ENCODE peak calls at places on chromosomes 7 and 10, in seven cellular contexts. N is stimulated activated naive CD8-positive, alpha-beta T cell treated with anti-CD3 and anti-CD28 coated beads, Interleukin-15, Interleukin-2, amounts not matched to agents 100 U/mL and 50 U/mL, for 24 hours; Y is thyroid gland; X is H1; T is HCT116; D is bronchial epithelial cell; J is SK-N-SH. B is an unnamed sample.

GRCh38 chr10:114917927-114918672 is 19.9 kb upstream of the TRUB1 start:
- DNase-seq in N (no peak), Y (no peak), X (no peak), T (no peak), D (peak; percentile 90), J (no peak), B (no peak)

GRCh38 chr7:128137096-128137655 is 103.9 kb upstream of the LEP start:
- DNase-seq in N (no peak), Y (no peak), X (no peak), T (no peak), D (peak; percentile 41), J (no peak), B (no peak)

GRCh38 chr10:102067091-102067916 is 2.2 kb downstream of the HPS6 start:
- DNase-seq in N (no peak), Y (no peak), X (no peak), T (no peak), D (no peak), J (no peak), B (no peak)

GRCh38 chr10:119242191-119242590 is 34.8 kb downstream of the GRK5 start:
- DNase-seq in N (no peak), Y (no peak), X (no peak), T (no peak), D (no peak), J (no peak), B (no peak)

GRCh38 chr7:19749658-19750057 is 23.8 kb downstream of the TMEM196 start:
- DNase-seq in N (no peak), Y (no peak), X (no peak), T (no peak), D (peak; percentile 59), J (no peak), B (no peak)

GRCh38 chr7:143504937-143505297 is 27.2 kb downstream of the TAS2R41 start:
- DNase-seq in N (no peak), Y (no peak), X (no peak), T (no peak), D (no peak), J (no peak), B (no peak)

GRCh38 chr7:136386876-136387275 is 409.7 kb upstream of the MTPN start:
- DNase-seq in N (no peak), Y (no peak), X (no peak), T (no peak), D (no peak), J (no peak), B (no peak)

GRCh38 chr7:131605280-131605878 is 49.0 kb upstream of the PODXL start:
- DNase-seq in N (no peak), Y (peak; percentile 77), X (peak; percentile 83), T (no peak), D (no peak), J (no peak), B (no peak)

GRCh38 chr10:26573674-26574073 is 123.8 kb upstream of the PDSS1 start:
- DNase-seq in N (no peak), Y (no peak), X (no peak), T (peak; percentile 12), D (no peak), J (no peak), B (no peak)

GRCh38 chr10:85610381-85611092 is 756.1 kb downstream of the GRID1 start:
- DNase-seq in N (no peak), Y (no peak), X (no peak), T (no peak), D (no peak), J (no peak), B (no peak)

GRCh38 chr10:28768227-28768626 is 90.9 kb downstream of the BAMBI start:
- DNase-seq in N (no peak), Y (no peak), X (no peak), T (no peak), D (no peak), J (no peak), B (no peak)

GRCh38 chr10:37780536-37780935 is 76.9 kb downstream of the ZNF248 start:
- DNase-seq in N (no peak), Y (no peak), X (no peak), T (no peak), D (no peak), J (no peak), B (no peak)

GRCh38 chr10:103281753-103282152 is 4.8 kb downstream of the INA start:
- DNase-seq in N (no peak), Y (no peak), X (peak; percentile 87), T (no peak), D (no peak), J (peak; percentile 45), B (no peak)

GRCh38 chr10:113866551-113867394 is 12.3 kb downstream of the NHLRC2 start:
- DNase-seq in N (no peak), Y (peak; percentile 10), X (no peak), T (no peak), D (no peak), J (no peak), B (no peak)

B was measured in stomach.